ENCODE peak calls at places on chromosome 12, in five cellular contexts. One of them, this sample, is unnamed. For H3K9me3 and H3K4me1, the result is how much of the 10 kb centered on the place peaks cover.

GRCh38 chr12:69758105-69758504 is 19.4 kb downstream of the RAB3IP start:
- DNase-seq in BE2C: no peak
- DNase-seq in stomach: no peak
- DNase-seq in mucosa of descending colon: no peak
- DNase-seq in neural progenitor cell: no peak
- DNase-seq in this sample: no peak

GRCh38 chr12:32115404-32116104 is 8.9 kb downstream of the BICD1 start:
- DNase-seq in neural progenitor cell: no peak
- DNase-seq in BE2C: peak
- DNase-seq in stomach: peak
- DNase-seq in mucosa of descending colon: peak
- DNase-seq in this sample: no peak

GRCh38 chr12:89538902-89539301 is 13.1 kb upstream of the POC1B start:
- DNase-seq in mucosa of descending colon: no peak
- DNase-seq in stomach: no peak
- DNase-seq in neural progenitor cell: no peak
- DNase-seq in BE2C: no peak
- DNase-seq in this sample: peak

GRCh38 chr12:50006754-50007442 is 18.4 kb downstream of the RACGAP1 start:
- DNase-seq in mucosa of descending colon: no peak
- DNase-seq in stomach: no peak
- DNase-seq in BE2C: no peak
- DNase-seq in neural progenitor cell: no peak
- DNase-seq in this sample: no peak

GRCh38 chr12:7016958-7017571 is 1.2 kb downstream of the LPCAT3 start:
- DNase-seq in stomach: no peak
- DNase-seq in BE2C: no peak
- DNase-seq in neural progenitor cell: no peak
- DNase-seq in mucosa of descending colon: no peak
- DNase-seq in this sample: no peak

GRCh38 chr12:120474092-120474960 is 4.8 kb upstream of the SRSF9 start:
- DNase-seq in neural progenitor cell: no peak
- DNase-seq in stomach: no peak
- DNase-seq in mucosa of descending colon: no peak
- DNase-seq in BE2C: peak
- DNase-seq in this sample: no peak

GRCh38 chr12:2986876-2987275 is 27.7 kb downstream of the TEAD4 start:
- DNase-seq in stomach: no peak
- DNase-seq in BE2C: no peak
- DNase-seq in neural progenitor cell: no peak
- DNase-seq in mucosa of descending colon: no peak
- DNase-seq in this sample: no peak

GRCh38 chr12:123398177-123398916 is 14.4 kb downstream of the KMT5A start:
- DNase-seq in mucosa of descending colon: peak
- DNase-seq in BE2C: no peak
- DNase-seq in stomach: peak
- DNase-seq in neural progenitor cell: no peak
- DNase-seq in this sample: peak

GRCh38 chr12:56836317-56836716 is 73.2 kb downstream of the HSD17B6 start:
- DNase-seq in mucosa of descending colon: no peak
- DNase-seq in BE2C: peak
- DNase-seq in stomach: no peak
- DNase-seq in neural progenitor cell: no peak
- DNase-seq in this sample: no peak

GRCh38 chr12:57756406-57757341 is 1.8 kb downstream of the MARCHF9 start:
- DNase-seq in mucosa of descending colon: peak
- DNase-seq in neural progenitor cell: peak
- DNase-seq in BE2C: peak
- DNase-seq in stomach: peak
- DNase-seq in this sample: peak

GRCh38 chr12:6779667-6780459 is 7.5 kb downstream of the LAG3 start:
- DNase-seq in stomach: no peak
- DNase-seq in mucosa of descending colon: no peak
- DNase-seq in BE2C: no peak
- DNase-seq in neural progenitor cell: no peak
- DNase-seq in this sample: peak

GRCh38 chr12:14716848-14717444 is 20.5 kb upstream of the GUCY2C start:
- DNase-seq in mucosa of descending colon: peak
- DNase-seq in neural progenitor cell: peak
- DNase-seq in stomach: peak
- DNase-seq in BE2C: peak
- DNase-seq in this sample: peak

GRCh38 chr12:85310025-85310424 is 30.0 kb downstream of the ALX1 start:
- DNase-seq in BE2C: no peak
- DNase-seq in stomach: no peak
- DNase-seq in mucosa of descending colon: no peak
- DNase-seq in neural progenitor cell: no peak
- DNase-seq in this sample: no peak

GRCh38 chr12:80763874-80764273 is 47.2 kb downstream of the MYF5 start:
- DNase-seq in stomach: no peak
- DNase-seq in neural progenitor cell: peak
- DNase-seq in BE2C: peak
- DNase-seq in mucosa of descending colon: no peak
- DNase-seq in this sample: no peak

GRCh38 chr12:47741340-47741703 is 16.0 kb upstream of the ENDOU start:
- DNase-seq in stomach: peak
- DNase-seq in neural progenitor cell: no peak
- DNase-seq in BE2C: peak
- DNase-seq in mucosa of descending colon: peak
- DNase-seq in this sample: peak

GRCh38 chr12:79331870-79332269 is 358.9 kb downstream of the PAWR start:
- DNase-seq in neural progenitor cell: no peak
- DNase-seq in mucosa of descending colon: no peak
- DNase-seq in stomach: no peak
- DNase-seq in BE2C: no peak
- DNase-seq in this sample: no peak

GRCh38 chr12:5430639-5431603 is 987 bp upstream of the NTF3 start:
- DNase-seq in stomach: no peak
- DNase-seq in neural progenitor cell: peak
- DNase-seq in mucosa of descending colon: no peak
- DNase-seq in BE2C: no peak
- DNase-seq in this sample: no peak

GRCh38 chr12:131221061-131221945 is 267.6 kb downstream of the ADGRD1 start:
- DNase-seq in BE2C: no peak
- DNase-seq in mucosa of descending colon: no peak
- DNase-seq in neural progenitor cell: no peak
- DNase-seq in stomach: no peak
- DNase-seq in this sample: peak

GRCh38 chr12:34297790-34298164 is 275.5 kb downstream of the ALG10 start:
- DNase-seq in mucosa of descending colon: no peak
- DNase-seq in neural progenitor cell: no peak
- DNase-seq in stomach: no peak
- DNase-seq in BE2C: peak
- DNase-seq in this sample: peak
- H3K9me3 ChIP-seq in mucosa of descending colon: half or more
- H3K9me3 ChIP-seq in neural progenitor cell: under half
- H3K9me3 ChIP-seq in stomach: half or more
- H3K9me3 ChIP-seq in BE2C: under half
- H3K9me3 ChIP-seq in this sample: under half

GRCh38 chr12:109950625-109951024 is 45.5 kb downstream of the GIT2 start:
- DNase-seq in neural progenitor cell: no peak
- DNase-seq in mucosa of descending colon: no peak
- DNase-seq in stomach: no peak
- DNase-seq in BE2C: no peak
- DNase-seq in this sample: no peak

GRCh38 chr12:109952160-109952858 is 43.9 kb downstream of the GIT2 start:
- DNase-seq in mucosa of descending colon: no peak
- DNase-seq in stomach: no peak
- DNase-seq in BE2C: no peak
- DNase-seq in neural progenitor cell: no peak
- DNase-seq in this sample: peak

GRCh38 chr12:109952873-109953272 is 43.3 kb downstream of the GIT2 start:
- DNase-seq in neural progenitor cell: no peak
- DNase-seq in BE2C: no peak
- DNase-seq in mucosa of descending colon: no peak
- DNase-seq in stomach: no peak
- DNase-seq in this sample: no peak

GRCh38 chr12:109951136-109951535 is 45.0 kb downstream of the GIT2 start:
- DNase-seq in neural progenitor cell: no peak
- DNase-seq in stomach: no peak
- DNase-seq in BE2C: no peak
- DNase-seq in mucosa of descending colon: no peak
- DNase-seq in this sample: no peak

GRCh38 chr12:109951751-109952150 is 44.4 kb downstream of the GIT2 start:
- DNase-seq in neural progenitor cell: no peak
- DNase-seq in mucosa of descending colon: no peak
- DNase-seq in stomach: no peak
- DNase-seq in BE2C: peak
- DNase-seq in this sample: no peak
- H3K4me1 ChIP-seq in neural progenitor cell: under half
- H3K4me1 ChIP-seq in mucosa of descending colon: under half
- H3K4me1 ChIP-seq in stomach: half or more
- H3K4me1 ChIP-seq in BE2C: under half
- H3K4me1 ChIP-seq in this sample: under half

GRCh38 chr12:25800101-25800500 is 158.4 kb upstream of the RASSF8 start:
- DNase-seq in neural progenitor cell: no peak
- DNase-seq in mucosa of descending colon: no peak
- DNase-seq in stomach: no peak
- DNase-seq in BE2C: no peak
- DNase-seq in this sample: no peak

GRCh38 chr12:25794580-25794979 is 163.9 kb upstream of the RASSF8 start:
- DNase-seq in neural progenitor cell: no peak
- DNase-seq in mucosa of descending colon: no peak
- DNase-seq in stomach: no peak
- DNase-seq in BE2C: no peak
- DNase-seq in this sample: no peak

GRCh38 chr12:25796523-25797000 is 161.9 kb upstream of the RASSF8 start:
- DNase-seq in stomach: no peak
- DNase-seq in neural progenitor cell: no peak
- DNase-seq in mucosa of descending colon: no peak
- DNase-seq in BE2C: no peak
- DNase-seq in this sample: no peak

GRCh38 chr12:25797949-25798348 is 160.5 kb upstream of the RASSF8 start:
- DNase-seq in BE2C: no peak
- DNase-seq in neural progenitor cell: no peak
- DNase-seq in mucosa of descending colon: no peak
- DNase-seq in stomach: no peak
- DNase-seq in this sample: no peak

DNA sequence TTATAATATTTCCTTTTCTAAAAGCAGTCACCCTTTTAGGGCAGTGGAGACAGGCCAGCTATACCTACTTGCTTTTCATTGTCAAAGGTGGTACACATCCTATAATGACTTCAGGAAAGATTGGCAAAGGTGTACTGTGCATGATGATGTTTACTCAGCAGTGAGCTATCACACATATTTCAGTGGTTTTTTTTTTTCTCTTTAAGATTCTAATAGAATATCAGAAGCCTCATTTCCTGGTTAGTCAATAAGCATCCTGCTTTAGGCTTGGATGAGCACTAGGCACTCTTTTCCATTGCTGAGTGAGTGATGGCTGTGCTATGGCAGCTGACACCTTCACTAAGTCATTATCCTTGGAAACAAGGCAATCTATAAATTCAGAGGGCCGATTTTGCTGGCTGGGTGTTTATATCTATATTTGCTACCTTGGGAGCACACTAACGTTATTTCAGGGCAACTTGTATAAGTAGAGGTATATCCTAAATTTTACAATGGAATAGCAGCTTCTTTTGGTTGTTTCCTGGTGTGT is 161.1 kb upstream of the RASSF8 start:
- DNase-seq in BE2C: no peak
- DNase-seq in stomach: no peak
- DNase-seq in neural progenitor cell: no peak
- DNase-seq in mucosa of descending colon: no peak
- DNase-seq in this sample: no peak
- TF ChIP-seq CTCF in BE2C: no peak
- TF ChIP-seq CTCF in stomach: no peak
- TF ChIP-seq CTCF in neural progenitor cell: no peak
- TF ChIP-seq CTCF in mucosa of descending colon: no peak
- TF ChIP-seq CTCF in this sample: no peak

GRCh38 chr12:38156497-38157245 is 159.9 kb upstream of the ALG10B start:
- DNase-seq in stomach: no peak
- DNase-seq in mucosa of descending colon: no peak
- DNase-seq in BE2C: no peak
- DNase-seq in neural progenitor cell: no peak
- DNase-seq in this sample: no peak

GRCh38 chr12:38157274-38157932 is 159.2 kb upstream of the ALG10B start:
- DNase-seq in BE2C: no peak
- DNase-seq in stomach: no peak
- DNase-seq in neural progenitor cell: no peak
- DNase-seq in mucosa of descending colon: no peak
- DNase-seq in this sample: no peak

GRCh38 chr12:38159092-38159551 is 157.5 kb upstream of the ALG10B start:
- DNase-seq in mucosa of descending colon: no peak
- DNase-seq in stomach: no peak
- DNase-seq in neural progenitor cell: no peak
- DNase-seq in BE2C: no peak
- DNase-seq in this sample: no peak

GRCh38 chr12:38158428-38159091 is 158.0 kb upstream of the ALG10B start:
- DNase-seq in mucosa of descending colon: no peak
- DNase-seq in stomach: no peak
- DNase-seq in BE2C: no peak
- DNase-seq in neural progenitor cell: no peak
- DNase-seq in this sample: no peak

GRCh38 chr12:38157933-38158401 is 158.6 kb upstream of the ALG10B start:
- DNase-seq in neural progenitor cell: no peak
- DNase-seq in mucosa of descending colon: no peak
- DNase-seq in stomach: no peak
- DNase-seq in BE2C: no peak
- DNase-seq in this sample: no peak
- H3K9me3 ChIP-seq in neural progenitor cell: under half
- H3K9me3 ChIP-seq in mucosa of descending colon: under half
- H3K9me3 ChIP-seq in stomach: under half
- H3K9me3 ChIP-seq in BE2C: under half
- H3K9me3 ChIP-seq in this sample: under half

GRCh38 chr12:94165670-94166069 is 17.3 kb downstream of the PLXNC1 start:
- DNase-seq in stomach: no peak
- DNase-seq in mucosa of descending colon: no peak
- DNase-seq in BE2C: no peak
- DNase-seq in neural progenitor cell: no peak
- DNase-seq in this sample: no peak
- H3K4me1 ChIP-seq in stomach: under half
- H3K4me1 ChIP-seq in mucosa of descending colon: under half
- H3K4me1 ChIP-seq in BE2C: under half
- H3K4me1 ChIP-seq in neural progenitor cell: under half
- H3K4me1 ChIP-seq in this sample: under half

This sample was measured in Peyer's patch.